ENCODE peak calls at places on chromosomes 1 and 21, in six cellular contexts. X is OCI-LY7, Z is GM12865, G is AG08396, B is AG20443, K is progenitor cell of endocrine pancreas. Q is an unnamed sample.

GRCh38 chr1:213252026-213252425 is 201.0 kb downstream of the RPS6KC1 start:
- DNase-seq in B (peak), Z (no peak), X (no peak), K (no peak), G (no peak), Q (no peak)

GRCh38 chr1:11654571-11655262 is at the start of gene FBXO44:
- DNase-seq in Z (peak), X (peak), G (peak), K (no peak), B (peak), Q (peak)

GRCh38 chr1:162672678-162673259 is 40.5 kb downstream of the DDR2 start:
- DNase-seq in Z (no peak), K (no peak), B (no peak), G (no peak), X (no peak), Q (no peak)

GRCh38 chr1:175679931-175680652 is 63.3 kb downstream of the TNR start:
- DNase-seq in Z (peak), K (no peak), B (no peak), G (no peak), X (peak), Q (no peak)

GRCh38 chr1:54977938-54978337 is 2.5 kb upstream of the TMEM61 start:
- DNase-seq in G (no peak), K (no peak), B (peak), Z (no peak), X (no peak), Q (no peak)

GRCh38 chr1:203273206-203273868 is 32.0 kb upstream of the BTG2 start:
- DNase-seq in G (peak), Z (peak), K (peak), X (peak), B (peak), Q (peak)

GRCh38 chr21:40683349-40683748 is 163.6 kb downstream of the DSCAM start:
- DNase-seq in B (no peak), K (no peak), X (no peak), Z (no peak), G (no peak), Q (no peak)

GRCh38 chr1:48524892-48525467 is 53.0 kb upstream of the SPATA6 start:
- DNase-seq in B (no peak), G (peak), K (no peak), Z (no peak), X (no peak), Q (no peak)

GRCh38 chr1:239976130-239976968 is 115.3 kb upstream of the FMN2 start:
- DNase-seq in Z (peak), K (peak), X (peak), G (peak), B (peak), Q (no peak)

GRCh38 chr1:24871306-24871901 is 58.7 kb downstream of the RUNX3 start:
- DNase-seq in Z (no peak), X (no peak), K (no peak), B (no peak), G (no peak), Q (peak)

GRCh38 chr1:30132602-30133271 is 590.6 kb downstream of the MATN1 start:
- DNase-seq in B (no peak), X (no peak), K (no peak), G (no peak), Z (no peak), Q (no peak)

GRCh38 chr1:172629170-172629569 is 29.7 kb upstream of the FASLG start:
- DNase-seq in X (no peak), Z (no peak), B (no peak), K (no peak), G (no peak), Q (no peak)

GRCh38 chr1:218553197-218553596 is 208.1 kb downstream of the TGFB2 start:
- DNase-seq in X (no peak), Z (no peak), G (peak), K (no peak), B (peak), Q (no peak)

GRCh38 chr1:150650193-150650592 is 20.8 kb upstream of the ENSA start:
- DNase-seq in B (no peak), K (peak), X (no peak), Z (no peak), G (no peak), Q (no peak)

GRCh38 chr1:85278853-85279314 is 2.5 kb upstream of the BCL10 start:
- DNase-seq in B (peak), K (no peak), Z (peak), X (no peak), G (peak), Q (no peak)

GRCh38 chr1:146019225-146020057 is 2.1 kb downstream of the HJV start:
- DNase-seq in B (no peak), X (no peak), Z (no peak), G (no peak), K (no peak), Q (peak)

GRCh38 chr1:19563336-19564097 is 78.2 kb upstream of the CAPZB start:
- DNase-seq in Z (no peak), B (peak), K (no peak), X (no peak), G (peak), Q (peak)

GRCh38 chr1:217140041-217140901 is 417.0 kb upstream of the ESRRG start:
- DNase-seq in Z (no peak), K (no peak), G (no peak), B (no peak), X (no peak), Q (no peak)

GRCh38 chr1:210397681-210398080 is 69.0 kb downstream of the HHAT start:
- DNase-seq in B (no peak), K (no peak), G (no peak), X (no peak), Z (no peak), Q (no peak)

GRCh38 chr21:37877888-37878684 is 38.2 kb downstream of the KCNJ6 start:
- DNase-seq in K (no peak), G (no peak), X (no peak), B (no peak), Z (no peak), Q (no peak)

GRCh38 chr21:44820851-44821250 is 3.0 kb upstream of the SUMO3 start:
- DNase-seq in B (peak), G (peak), Z (no peak), K (no peak), X (no peak), Q (no peak)

GRCh38 chr1:183635112-183635605 is 424 bp downstream of the ARPC5 start:
- DNase-seq in K (peak), X (peak), B (peak), G (peak), Z (no peak), Q (peak)

GRCh38 chr1:97668945-97669344 is 251.9 kb downstream of the DPYD start:
- DNase-seq in G (peak), Z (peak), X (no peak), B (peak), K (no peak), Q (no peak)

GRCh38 chr1:34762474-34763141 is 3.1 kb downstream of the GJB4 start:
- DNase-seq in B (no peak), G (no peak), K (no peak), Z (no peak), X (no peak), Q (no peak)

GRCh38 chr1:227541796-227542152 is 21.6 kb upstream of the ZNF678 start:
- DNase-seq in K (no peak), B (peak), Z (no peak), X (no peak), G (no peak), Q (peak)

GRCh38 chr1:12433323-12434053 is 184.5 kb downstream of the DHRS3 start:
- DNase-seq in X (no peak), K (peak), B (no peak), G (no peak), Z (no peak), Q (no peak)

GRCh38 chr1:237444120-237444790 is 402.3 kb downstream of the RYR2 start:
- DNase-seq in Z (no peak), X (no peak), B (no peak), G (no peak), K (no peak), Q (no peak)

GRCh38 chr1:221693087-221693486 is 48.8 kb downstream of the DUSP10 start:
- DNase-seq in K (no peak), X (peak), Z (no peak), B (no peak), G (no peak), Q (no peak)

GRCh38 chr1:205442051-205442721 is 13.7 kb downstream of the BLACAT1 start:
- DNase-seq in X (no peak), B (no peak), K (no peak), G (no peak), Z (no peak), Q (no peak)

GRCh38 chr1:55352080-55352800 is 137.1 kb upstream of the USP24 start:
- DNase-seq in K (no peak), Z (no peak), G (no peak), X (no peak), B (no peak), Q (peak)

GRCh38 chr1:62438163-62438562 is 1.3 kb downstream of the USP1 start:
- DNase-seq in Z (peak), G (no peak), X (peak), B (no peak), K (no peak), Q (no peak)

GRCh38 chr1:177945943-177946650 is 23.8 kb downstream of the SEC16B start:
- DNase-seq in X (peak), B (peak), Z (peak), K (peak), G (peak), Q (no peak)

GRCh38 chr21:42437786-42438185 is 34.1 kb downstream of the UBASH3A start:
- DNase-seq in X (no peak), G (no peak), Z (no peak), K (peak), B (no peak), Q (no peak)

GRCh38 chr1:174890024-174890423 is 109.7 kb upstream of the CACYBP start:
- DNase-seq in B (no peak), G (no peak), K (no peak), X (no peak), Z (no peak), Q (no peak)

GRCh38 chr1:236480758-236481436 is 42.9 kb upstream of the LGALS8 start:
- DNase-seq in K (no peak), B (no peak), G (no peak), Z (no peak), X (no peak), Q (no peak)

GRCh38 chr1:119816407-119816806 is 5.1 kb upstream of the REG4 start:
- DNase-seq in Z (no peak), G (no peak), X (no peak), B (no peak), K (no peak), Q (no peak)

GRCh38 chr1:12754738-12755137 is 8.7 kb downstream of the CFAP107 start:
- DNase-seq in B (no peak), K (no peak), Z (peak), X (no peak), G (no peak), Q (no peak)

GRCh38 chr1:29315876-29316275 is 79.6 kb downstream of the PTPRU start:
- DNase-seq in G (no peak), Z (no peak), K (no peak), X (no peak), B (no peak), Q (no peak)

Q was measured in suprapubic skin.